ENCODE peak calls at places on chromosomes 3 and 15, in four cellular contexts. U is IMR-90, M is progenitor cell of endocrine pancreas, X is cardiac fibroblast. K is an unnamed sample.

GRCh38 chr3:129686941-129687340 is 80.5 kb upstream of the PLXND1 start:
- DNase-seq in U (no peak), M (no peak), X (no peak), K (no peak)

GRCh38 chr15:94965593-94965992 is 734.2 kb downstream of the MCTP2 start:
- DNase-seq in U (no peak), M (no peak), X (peak; percentile 13), K (no peak)

GRCh38 chr3:154548341-154548740 is 118.4 kb upstream of the GPR149 start:
- DNase-seq in U (no peak), M (no peak), X (no peak), K (no peak)

GRCh38 chr3:42600958-42601675 is 631 bp downstream of the NKTR start:
- DNase-seq in U (peak; percentile 65), M (no peak), X (peak; percentile 70), K (peak; percentile 56)

GRCh38 chr3:122415762-122416654 is at the start of gene WDR5B:
- DNase-seq in U (peak; percentile 96), M (peak; percentile 97), X (peak; percentile 98), K (peak; percentile 97)

GRCh38 chr3:69051796-69052566 is at the start of gene TMF1:
- DNase-seq in U (peak; percentile 99), M (peak; percentile 96), X (peak; percentile 99), K (peak; percentile 98)

GRCh38 chr3:54185740-54186139 is 63.4 kb downstream of the CACNA2D3 start:
- DNase-seq in U (no peak), M (no peak), X (no peak), K (no peak)

GRCh38 chr3:138933068-138933668 is 13.8 kb downstream of the FOXL2 start:
- DNase-seq in U (no peak), M (no peak), X (no peak), K (no peak)

GRCh38 chr15:91224750-91225380 is 124.8 kb downstream of the SV2B start:
- DNase-seq in U (peak; percentile 41), M (peak; percentile 22), X (peak; percentile 41), K (no peak)

GRCh38 chr15:43775411-43775965 is 1.3 kb downstream of the ELL3 start:
- DNase-seq in U (peak; percentile 58), M (no peak), X (no peak), K (no peak)

GRCh38 chr15:85330941-85331588 is 49.3 kb upstream of the AKAP13 start:
- DNase-seq in U (peak; percentile 86), M (peak; percentile 57), X (peak; percentile 96), K (peak; percentile 65)

GRCh38 chr3:107404727-107405519 is 27.7 kb downstream of the CCDC54 start:
- DNase-seq in U (peak; percentile 65), M (no peak), X (peak; percentile 54), K (no peak)

GRCh38 chr15:74384566-74385441 is 17.4 kb upstream of the CYP11A1 start:
- DNase-seq in U (no peak), M (no peak), X (no peak), K (peak; percentile 67)

GRCh38 chr3:125025647-125026046 is 30.1 kb downstream of the HEG1 start:
- DNase-seq in U (peak; percentile 45), M (no peak), X (no peak), K (no peak)

GRCh38 chr3:65545429-65545828 is 493.3 kb downstream of the MAGI1 start:
- DNase-seq in U (peak; percentile 73), M (no peak), X (peak; percentile 12), K (no peak)

GRCh38 chr3:172666873-172667694 is 43.8 kb downstream of the NCEH1 start:
- DNase-seq in U (peak; percentile 83), M (peak; percentile 49), X (peak; percentile 93), K (peak; percentile 77)

GRCh38 chr3:153173758-153174516 is 11.9 kb downstream of the RAP2B start:
- DNase-seq in U (peak; percentile 75), M (no peak), X (peak; percentile 39), K (no peak)

GRCh38 chr3:182212479-182213076 is 500.9 kb downstream of the SOX2 start:
- DNase-seq in U (peak; percentile 22), M (no peak), X (peak; percentile 6), K (no peak)

GRCh38 chr15:40932146-40932545 is 3.0 kb downstream of the DLL4 start:
- DNase-seq in U (no peak), M (no peak), X (no peak), K (no peak)

GRCh38 chr3:26347150-26347549 is 275.4 kb upstream of the LRRC3B start:
- DNase-seq in U (no peak), M (no peak), X (no peak), K (no peak)

GRCh38 chr3:26340001-26340400 is 282.6 kb upstream of the LRRC3B start:
- DNase-seq in U (no peak), M (no peak), X (no peak), K (no peak)

GRCh38 chr3:26346497-26346896 is 276.1 kb upstream of the LRRC3B start:
- DNase-seq in U (no peak), M (no peak), X (no peak), K (no peak)

GRCh38 chr3:26350853-26351252 is 271.7 kb upstream of the LRRC3B start:
- DNase-seq in U (no peak), M (no peak), X (no peak), K (no peak)

GRCh38 chr3:26345613-26346012 is 277.0 kb upstream of the LRRC3B start:
- DNase-seq in U (no peak), M (no peak), X (no peak), K (no peak)
- TF ChIP-seq CTCF in U (no peak), M (no peak), X (no peak), K (no peak)

GRCh38 chr15:28021281-28022039 is 77.7 kb downstream of the OCA2 start:
- DNase-seq in U (peak; percentile 48), M (no peak), X (peak; percentile 52), K (no peak)
- TF ChIP-seq CTCF in U (peak; percentile 21), M (peak; percentile 58), X (no peak), K (no peak)

GRCh38 chr3:9886328-9886727 is 4.1 kb upstream of the JAGN1 start:
- DNase-seq in U (no peak), M (no peak), X (no peak), K (no peak)
- TF ChIP-seq CTCF in U (no peak), M (no peak), X (no peak), K (no peak)

DNA sequence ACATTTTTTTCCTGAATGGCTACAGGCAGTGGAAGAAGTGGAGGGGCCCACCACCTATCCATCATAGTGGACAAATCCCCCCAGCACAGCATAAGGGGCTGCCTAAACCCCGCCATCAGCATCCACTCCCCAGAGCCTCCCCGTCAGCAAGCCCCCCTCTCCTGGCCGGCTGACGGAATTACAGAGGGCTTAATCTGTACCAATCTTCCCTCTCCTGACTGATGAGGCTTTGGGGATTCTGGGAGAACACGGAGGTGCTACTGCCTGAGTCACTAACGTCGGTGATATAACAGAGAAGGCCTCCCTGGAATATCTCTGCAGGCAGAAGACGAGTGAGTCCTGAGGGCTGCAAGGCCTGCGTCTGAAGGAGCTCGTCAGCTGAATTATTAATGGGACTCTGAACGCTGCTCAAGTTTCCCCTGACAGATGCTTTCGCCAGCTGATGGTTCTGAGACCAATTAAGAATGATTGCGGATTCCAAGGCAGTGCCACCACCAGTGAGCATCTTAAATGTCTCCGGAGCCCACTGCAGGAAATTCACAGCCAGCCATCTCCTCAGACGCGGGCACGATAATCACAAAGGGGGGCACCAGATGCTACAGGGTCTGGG is 147.7 kb downstream of the XXYLT1 start:
- DNase-seq in U (peak; percentile 32), M (no peak), X (no peak), K (no peak)
- TF ChIP-seq CTCF in U (peak; percentile 18), M (no peak), X (peak; percentile 2), K (no peak)

GRCh38 chr3:38036286-38036685 is 2.7 kb upstream of the DLEC1 start:
- DNase-seq in U (no peak), M (no peak), X (no peak), K (no peak)
- TF ChIP-seq CTCF in U (no peak), M (no peak), X (no peak), K (no peak)

DNA sequence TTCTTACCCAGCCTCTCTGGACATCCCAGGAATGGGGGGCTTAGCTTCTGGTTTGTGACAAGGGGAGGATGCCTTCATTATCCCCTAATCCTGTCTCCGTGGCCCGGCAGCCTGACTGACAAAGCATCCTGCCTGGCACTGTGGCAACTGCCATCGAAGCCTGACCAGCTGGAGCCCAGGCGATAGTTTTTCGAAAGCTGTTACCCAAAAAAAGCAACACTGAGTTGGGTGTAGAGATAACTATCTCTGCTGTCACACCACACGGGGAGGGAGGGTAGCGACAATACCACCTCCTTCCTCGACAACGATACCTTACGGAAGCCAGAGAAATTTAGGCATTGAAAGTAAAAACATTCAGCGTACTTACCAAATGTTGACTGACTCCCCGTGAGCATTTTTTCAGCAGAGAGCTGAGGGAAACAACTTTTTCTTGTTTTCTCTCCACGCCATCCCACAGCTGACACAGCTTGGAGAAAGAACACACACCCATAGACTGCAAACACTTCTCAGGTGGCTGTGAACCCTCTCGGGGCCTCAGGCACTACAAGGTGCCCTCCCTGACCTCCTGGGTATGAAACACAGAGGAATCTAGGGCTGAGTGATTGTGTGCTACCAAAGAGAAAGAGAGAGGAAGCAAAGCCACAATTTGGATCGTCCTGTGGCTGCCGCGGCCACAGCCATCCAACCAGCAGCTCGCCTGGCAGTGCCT is 361.9 kb upstream of the ICE2 start:
- DNase-seq in U (no peak), M (no peak), X (no peak), K (no peak)
- TF ChIP-seq CTCF in U (no peak), M (no peak), X (no peak), K (no peak)

DNA sequence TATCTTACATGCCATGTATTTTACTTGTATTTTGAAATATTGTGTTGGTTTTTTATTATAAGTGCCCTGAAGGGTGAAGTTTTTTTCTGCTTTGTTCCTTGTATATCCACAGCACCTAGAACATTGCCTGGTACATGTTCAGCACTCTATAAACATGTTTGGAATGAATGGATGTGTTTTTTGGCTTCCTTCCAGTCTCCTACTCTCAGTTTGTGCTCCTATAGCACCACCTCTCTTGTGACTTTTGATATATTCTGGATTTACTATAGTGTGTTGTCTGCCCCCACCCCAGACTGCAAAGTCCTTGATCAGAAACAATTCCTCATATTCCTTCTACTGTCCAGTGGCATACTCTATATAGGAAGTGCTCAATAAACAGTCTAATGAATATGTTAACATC is 60.6 kb downstream of the PLCL2 start:
- DNase-seq in U (peak; percentile 15), M (no peak), X (peak; percentile 41), K (no peak)
- TF ChIP-seq CTCF in U (no peak), M (no peak), X (no peak), K (no peak)